ENCODE peak calls at places on chromosome 3, in nine cellular contexts. One of them, this sample, is unnamed.

GRCh38 chr3:146223401-146224373 is 27.2 kb downstream of the PLSCR4 start:
- DNase-seq in non-pigmented ciliary epithelial cell: no peak
- DNase-seq in adipocyte: no peak
- DNase-seq in PC-3: peak; percentile 27
- DNase-seq in HEK293T: no peak
- DNase-seq in NCI-H226: no peak
- DNase-seq in activated CD8-positive, alpha-beta memory T cell treated with anti-CD3 and anti-CD28 coated beads, Interleukin-2, amount 50 U/mL, for 48 hours: no peak
- DNase-seq in SK-N-DZ: no peak
- DNase-seq in sciatic nerve: no peak
- DNase-seq in this sample: no peak

GRCh38 chr3:108127301-108127988 is 36.6 kb upstream of the CD47 start:
- DNase-seq in non-pigmented ciliary epithelial cell: no peak
- DNase-seq in adipocyte: no peak
- DNase-seq in PC-3: no peak
- DNase-seq in HEK293T: no peak
- DNase-seq in NCI-H226: no peak
- DNase-seq in activated CD8-positive, alpha-beta memory T cell treated with anti-CD3 and anti-CD28 coated beads, Interleukin-2, amount 50 U/mL, for 48 hours: peak; percentile 69
- DNase-seq in SK-N-DZ: no peak
- DNase-seq in sciatic nerve: no peak
- DNase-seq in this sample: no peak

GRCh38 chr3:157311633-157312365 is 124.9 kb upstream of the PTX3 start:
- DNase-seq in non-pigmented ciliary epithelial cell: peak; percentile 68
- DNase-seq in adipocyte: peak; percentile 95
- DNase-seq in PC-3: peak; percentile 93
- DNase-seq in HEK293T: no peak
- DNase-seq in NCI-H226: peak; percentile 75
- DNase-seq in activated CD8-positive, alpha-beta memory T cell treated with anti-CD3 and anti-CD28 coated beads, Interleukin-2, amount 50 U/mL, for 48 hours: no peak
- DNase-seq in SK-N-DZ: no peak
- DNase-seq in sciatic nerve: no peak
- DNase-seq in this sample: peak; percentile 98

GRCh38 chr3:70824785-70825184 is 512.3 kb upstream of the MDFIC2 start:
- DNase-seq in non-pigmented ciliary epithelial cell: no peak
- DNase-seq in adipocyte: peak; percentile 29
- DNase-seq in PC-3: peak; percentile 93
- DNase-seq in HEK293T: no peak
- DNase-seq in NCI-H226: peak; percentile 52
- DNase-seq in activated CD8-positive, alpha-beta memory T cell treated with anti-CD3 and anti-CD28 coated beads, Interleukin-2, amount 50 U/mL, for 48 hours: no peak
- DNase-seq in SK-N-DZ: no peak
- DNase-seq in sciatic nerve: no peak
- DNase-seq in this sample: peak; percentile 85

GRCh38 chr3:56269755-56270154 is 198.5 kb downstream of the ERC2 start:
- DNase-seq in non-pigmented ciliary epithelial cell: no peak
- DNase-seq in adipocyte: peak; percentile 46
- DNase-seq in PC-3: no peak
- DNase-seq in HEK293T: no peak
- DNase-seq in NCI-H226: no peak
- DNase-seq in activated CD8-positive, alpha-beta memory T cell treated with anti-CD3 and anti-CD28 coated beads, Interleukin-2, amount 50 U/mL, for 48 hours: no peak
- DNase-seq in SK-N-DZ: no peak
- DNase-seq in sciatic nerve: no peak
- DNase-seq in this sample: peak; percentile 24

GRCh38 chr3:16828815-16829214 is 55.9 kb upstream of the PLCL2 start:
- DNase-seq in non-pigmented ciliary epithelial cell: no peak
- DNase-seq in adipocyte: peak; percentile 25
- DNase-seq in PC-3: peak; percentile 84
- DNase-seq in HEK293T: peak; percentile 48
- DNase-seq in NCI-H226: peak; percentile 60
- DNase-seq in activated CD8-positive, alpha-beta memory T cell treated with anti-CD3 and anti-CD28 coated beads, Interleukin-2, amount 50 U/mL, for 48 hours: no peak
- DNase-seq in SK-N-DZ: peak; percentile 25
- DNase-seq in sciatic nerve: no peak
- DNase-seq in this sample: peak; percentile 30

GRCh38 chr3:65963787-65964707 is 74.7 kb downstream of the MAGI1 start:
- DNase-seq in non-pigmented ciliary epithelial cell: peak; percentile 76
- DNase-seq in adipocyte: peak; percentile 43
- DNase-seq in PC-3: peak; percentile 74
- DNase-seq in HEK293T: no peak
- DNase-seq in NCI-H226: peak; percentile 85
- DNase-seq in activated CD8-positive, alpha-beta memory T cell treated with anti-CD3 and anti-CD28 coated beads, Interleukin-2, amount 50 U/mL, for 48 hours: peak; percentile 65
- DNase-seq in SK-N-DZ: no peak
- DNase-seq in sciatic nerve: no peak
- DNase-seq in this sample: peak; percentile 92

GRCh38 chr3:52231502-52232278 is 6.2 kb upstream of the TLR9 start:
- DNase-seq in non-pigmented ciliary epithelial cell: no peak
- DNase-seq in adipocyte: peak; percentile 75
- DNase-seq in PC-3: peak; percentile 77
- DNase-seq in HEK293T: peak; percentile 81
- DNase-seq in NCI-H226: no peak
- DNase-seq in activated CD8-positive, alpha-beta memory T cell treated with anti-CD3 and anti-CD28 coated beads, Interleukin-2, amount 50 U/mL, for 48 hours: peak; percentile 99
- DNase-seq in SK-N-DZ: peak; percentile 39
- DNase-seq in sciatic nerve: peak; percentile 88
- DNase-seq in this sample: peak; percentile 50

GRCh38 chr3:79233431-79234060 is 534.3 kb downstream of the ROBO1 start:
- DNase-seq in non-pigmented ciliary epithelial cell: no peak
- DNase-seq in adipocyte: no peak
- DNase-seq in PC-3: no peak
- DNase-seq in HEK293T: no peak
- DNase-seq in NCI-H226: no peak
- DNase-seq in activated CD8-positive, alpha-beta memory T cell treated with anti-CD3 and anti-CD28 coated beads, Interleukin-2, amount 50 U/mL, for 48 hours: no peak
- DNase-seq in SK-N-DZ: no peak
- DNase-seq in sciatic nerve: no peak
- DNase-seq in this sample: no peak

GRCh38 chr3:155714295-155714718 is 30.6 kb downstream of the PLCH1 start:
- DNase-seq in non-pigmented ciliary epithelial cell: no peak
- DNase-seq in adipocyte: no peak
- DNase-seq in PC-3: no peak
- DNase-seq in HEK293T: no peak
- DNase-seq in NCI-H226: no peak
- DNase-seq in activated CD8-positive, alpha-beta memory T cell treated with anti-CD3 and anti-CD28 coated beads, Interleukin-2, amount 50 U/mL, for 48 hours: no peak
- DNase-seq in SK-N-DZ: no peak
- DNase-seq in sciatic nerve: no peak
- DNase-seq in this sample: no peak

GRCh38 chr3:151584603-151585002 is 123.7 kb upstream of the IGSF10 start:
- DNase-seq in non-pigmented ciliary epithelial cell: no peak
- DNase-seq in adipocyte: no peak
- DNase-seq in PC-3: no peak
- DNase-seq in HEK293T: no peak
- DNase-seq in NCI-H226: peak; percentile 17
- DNase-seq in activated CD8-positive, alpha-beta memory T cell treated with anti-CD3 and anti-CD28 coated beads, Interleukin-2, amount 50 U/mL, for 48 hours: no peak
- DNase-seq in SK-N-DZ: no peak
- DNase-seq in sciatic nerve: no peak
- DNase-seq in this sample: peak; percentile 31

GRCh38 chr3:150255416-150255815 is 152.7 kb upstream of the TSC22D2 start:
- DNase-seq in non-pigmented ciliary epithelial cell: no peak
- DNase-seq in adipocyte: no peak
- DNase-seq in PC-3: no peak
- DNase-seq in HEK293T: no peak
- DNase-seq in NCI-H226: no peak
- DNase-seq in activated CD8-positive, alpha-beta memory T cell treated with anti-CD3 and anti-CD28 coated beads, Interleukin-2, amount 50 U/mL, for 48 hours: no peak
- DNase-seq in SK-N-DZ: no peak
- DNase-seq in sciatic nerve: no peak
- DNase-seq in this sample: no peak